ENCODE peak calls at places on chromosomes 4 and X, in six cellular contexts. W, B, T, M, Y and K are unnamed samples.

GRCh38 chrX:101729986-101730385 is 70.3 kb upstream of the ARMCX2 start:
- DNase-seq in W (no peak), B (no peak), T (no peak), M (no peak), Y (no peak), K (no peak)

GRCh38 chr4:158253350-158253980 is 43.2 kb downstream of the TMEM144 start:
- DNase-seq in W (peak; percentile 66), B (peak; percentile 12), T (peak; percentile 20), M (peak; percentile 91), Y (no peak), K (no peak)

GRCh38 chr4:164442167-164442566 is 311.8 kb upstream of the SMIM31 start:
- DNase-seq in W (no peak), B (no peak), T (no peak), M (no peak), Y (no peak), K (no peak)

GRCh38 chr4:45741897-45742296 is 382.0 kb downstream of the GABRG1 start:
- DNase-seq in W (no peak), B (no peak), T (no peak), M (no peak), Y (no peak), K (no peak)

GRCh38 chrX:19617550-19617949 is 102.2 kb upstream of the MAP3K15 start:
- DNase-seq in W (no peak), B (no peak), T (no peak), M (no peak), Y (no peak), K (no peak)

GRCh38 chrX:10922158-10922557 is 189.0 kb upstream of the HCCS start:
- DNase-seq in W (no peak), B (no peak), T (peak; percentile 60), M (no peak), Y (no peak), K (peak; percentile 82)

GRCh38 chrX:72409993-72410392 is 104.3 kb upstream of the CITED1 start:
- DNase-seq in W (no peak), B (no peak), T (no peak), M (no peak), Y (no peak), K (no peak)

GRCh38 chr4:144288011-144288903 is 147.7 kb upstream of the GYPA start:
- DNase-seq in W (no peak), B (no peak), T (no peak), M (no peak), Y (no peak), K (no peak)

GRCh38 chr4:126168484-126168883 is 853.7 kb downstream of the FAT4 start:
- DNase-seq in W (no peak), B (no peak), T (no peak), M (no peak), Y (no peak), K (no peak)

GRCh38 chrX:113399501-113400192 is 559.0 kb upstream of the AMOT start:
- DNase-seq in W (no peak), B (no peak), T (no peak), M (no peak), Y (no peak), K (no peak)

GRCh38 chr4:42541647-42542046 is 115.3 kb downstream of the ATP8A1 start:
- DNase-seq in W (no peak), B (no peak), T (no peak), M (no peak), Y (no peak), K (no peak)

GRCh38 chrX:15334561-15334960 is 762 bp downstream of the PIGA start:
- DNase-seq in W (no peak), B (no peak), T (no peak), M (no peak), Y (no peak), K (no peak)

GRCh38 chr4:89331637-89332544 is 24.3 kb upstream of the GPRIN3 start:
- DNase-seq in W (no peak), B (no peak), T (no peak), M (peak; percentile 33), Y (no peak), K (no peak)

GRCh38 chr4:163564221-163564720 is 69.8 kb downstream of the TMA16 start:
- DNase-seq in W (no peak), B (no peak), T (no peak), M (no peak), Y (no peak), K (no peak)

GRCh38 chrX:28880136-28880535 is 292.9 kb downstream of the IL1RAPL1 start:
- DNase-seq in W (no peak), B (no peak), T (peak; percentile 24), M (no peak), Y (no peak), K (no peak)

GRCh38 chr4:154490589-154491340 is 834 bp downstream of the DCHS2 start:
- DNase-seq in W (peak; percentile 31), B (no peak), T (no peak), M (no peak), Y (peak; percentile 12), K (no peak)

GRCh38 chr4:105895609-105896460 is 564 bp downstream of the NPNT start:
- DNase-seq in W (peak; percentile 33), B (no peak), T (no peak), M (no peak), Y (peak; percentile 14), K (no peak)